ENCODE peak calls at places on chromosomes 7 and 10, in seven cellular contexts. M, W, V, U, X, A and P are unnamed samples.
A peak's percentile ranks its signal among the peaks of the same experiment; 100 is the strongest.

GRCh38 chr10:69628876-69629275 is 1.2 kb upstream of the FAM241B start:
- DNase-seq in V (no peak), U (no peak), W (no peak), X (no peak), M (no peak), A (no peak), P (no peak)

GRCh38 chr10:92995509-92995908 is 65.1 kb upstream of the CYP26C1 start:
- DNase-seq in M (no peak), X (no peak), A (no peak), U (no peak), V (no peak), W (no peak), P (no peak)

GRCh38 chr7:946256-946996 is 8.1 kb downstream of the ADAP1 start:
- DNase-seq in A (no peak), X (no peak), U (no peak), W (no peak), M (no peak), V (no peak), P (no peak)

GRCh38 chr10:86085136-86085535 is 281.5 kb downstream of the GRID1 start:
- DNase-seq in U (no peak), M (no peak), V (no peak), A (no peak), X (no peak), W (no peak), P (no peak)

GRCh38 chr10:29579455-29579970 is 55.3 kb downstream of the SVIL start:
- DNase-seq in W (no peak), A (no peak), V (no peak), X (no peak), U (no peak), M (no peak), P (no peak)

GRCh38 chr7:2040893-2041270 is 191.9 kb downstream of the MAD1L1 start:
- DNase-seq in A (no peak), U (no peak), X (no peak), W (no peak), M (no peak), V (no peak), P (peak; percentile 53)

GRCh38 chr7:130359276-130359857 is 14.8 kb downstream of the CPA5 start:
- DNase-seq in A (no peak), M (no peak), U (no peak), V (no peak), X (no peak), W (no peak), P (no peak)

GRCh38 chr7:16695621-16696237 is 49.7 kb downstream of the BZW2 start:
- DNase-seq in W (peak; percentile 77), M (no peak), A (no peak), U (peak; percentile 76), X (no peak), V (peak; percentile 25), P (peak; percentile 19)

GRCh38 chr7:150370612-150371071 is 2.0 kb downstream of the REPIN1 start:
- DNase-seq in V (peak; percentile 43), W (peak; percentile 62), X (no peak), M (no peak), U (peak; percentile 86), A (no peak), P (no peak)

GRCh38 chr7:42359946-42360345 is 122.9 kb upstream of the GLI3 start:
- DNase-seq in U (no peak), X (no peak), V (no peak), A (no peak), M (no peak), W (no peak), P (no peak)

GRCh38 chr10:61837748-61838055 is 63.8 kb upstream of the ARID5B start:
- DNase-seq in V (no peak), A (no peak), X (no peak), W (no peak), U (no peak), M (no peak), P (no peak)

GRCh38 chr7:50125766-50126165 is 32.7 kb upstream of the ZPBP start:
- DNase-seq in A (no peak), M (no peak), W (no peak), V (no peak), X (no peak), U (no peak), P (no peak)

GRCh38 chr7:151058766-151059361 is 525 bp upstream of the SLC4A2 start:
- DNase-seq in A (no peak), V (peak; percentile 16), W (peak; percentile 36), M (no peak), X (no peak), U (no peak), P (peak; percentile 41)

GRCh38 chr7:34036069-34036920 is 131.0 kb downstream of the BMPER start:
- DNase-seq in V (peak; percentile 7), U (peak; percentile 60), M (no peak), W (no peak), X (no peak), A (no peak), P (no peak)

GRCh38 chr10:6052247-6053221 is 9.6 kb downstream of the IL2RA start:
- DNase-seq in X (peak; percentile 47), W (no peak), A (no peak), V (peak; percentile 80), M (no peak), U (no peak), P (peak; percentile 54)

GRCh38 chr7:158321936-158322615 is 265.5 kb downstream of the PTPRN2 start:
- DNase-seq in V (no peak), X (no peak), W (no peak), M (no peak), U (no peak), A (no peak), P (no peak)

GRCh38 chr7:55026086-55026790 is 7.4 kb downstream of the EGFR start:
- DNase-seq in M (no peak), V (no peak), A (no peak), W (no peak), U (no peak), X (no peak), P (no peak)

GRCh38 chr10:51250278-51250914 is 176.1 kb downstream of the PRKG1 start:
- DNase-seq in U (no peak), V (no peak), M (no peak), A (no peak), X (no peak), W (no peak), P (no peak)

GRCh38 chr10:58457761-58458616 is 54.7 kb upstream of the BICC1 start:
- DNase-seq in U (peak; percentile 75), W (peak; percentile 95), V (no peak), M (no peak), A (no peak), X (no peak), P (no peak)

GRCh38 chr7:112362053-112362650 is 88.1 kb upstream of the IFRD1 start:
- DNase-seq in X (no peak), M (no peak), A (no peak), W (no peak), V (no peak), U (no peak), P (no peak)

GRCh38 chr10:34664706-34665105 is 150.4 kb downstream of the PARD3 start:
- DNase-seq in M (no peak), U (no peak), A (no peak), W (no peak), V (no peak), X (no peak), P (no peak)

GRCh38 chr7:145219461-145219860 is 383.6 kb upstream of the TPK1 start:
- DNase-seq in A (no peak), X (no peak), V (no peak), W (no peak), U (no peak), M (no peak), P (no peak)

GRCh38 chr10:79223346-79224048 is 123.8 kb upstream of the PPIF start:
- DNase-seq in W (peak; percentile 69), V (no peak), U (peak; percentile 59), X (no peak), A (no peak), M (no peak), P (no peak)

GRCh38 chr7:41010418-41010817 is 692.5 kb downstream of the INHBA start:
- DNase-seq in U (no peak), W (no peak), X (no peak), A (no peak), M (no peak), V (no peak), P (no peak)

GRCh38 chr7:43462836-43463235 is 120.1 kb upstream of the STK17A start:
- DNase-seq in V (no peak), W (no peak), U (no peak), M (no peak), X (no peak), A (no peak), P (no peak)